ENCODE peak calls at places on chromosome 14, in seven cellular contexts. N is HFFc6; Q is choroid plexus epithelial cell; Z is AG04449; X is amygdala; J is CD8-positive, alpha-beta memory T cell; I is K562. O is an unnamed sample.

GRCh38 chr14:36941783-36942521 is 230.5 kb downstream of the SLC25A21 start:
- DNase-seq in N (peak), Q (peak), Z (no peak), X (no peak), J (peak), I (peak), O (no peak)

GRCh38 chr14:68687746-68688145 is 105.1 kb downstream of the ZFP36L1 start:
- DNase-seq in N (peak), Q (peak), Z (peak), X (no peak), J (no peak), I (no peak), O (peak)

GRCh38 chr14:77738559-77739250 is 22.3 kb downstream of the SNW1 start:
- DNase-seq in N (no peak), Q (peak), Z (no peak), X (no peak), J (no peak), I (no peak), O (no peak)

GRCh38 chr14:102528441-102529170 is 19.0 kb upstream of the ANKRD9 start:
- DNase-seq in N (no peak), Q (no peak), Z (no peak), X (no peak), J (no peak), I (no peak), O (no peak)

GRCh38 chr14:93941293-93941910 is 14.3 kb downstream of the FAM181A start:
- DNase-seq in N (peak), Q (peak), Z (no peak), X (no peak), J (no peak), I (no peak), O (peak)

GRCh38 chr14:63438065-63438757 is 105.0 kb downstream of the PPP2R5E start:
- DNase-seq in N (peak), Q (peak), Z (peak), X (no peak), J (peak), I (peak), O (peak)

GRCh38 chr14:38999949-39000348 is 103.1 kb downstream of the SEC23A start:
- DNase-seq in N (no peak), Q (no peak), Z (no peak), X (no peak), J (no peak), I (no peak), O (no peak)

GRCh38 chr14:30005114-30005698 is 77.6 kb upstream of the PRKD1 start:
- DNase-seq in N (peak), Q (peak), Z (peak), X (no peak), J (no peak), I (peak), O (peak)

GRCh38 chr14:70893842-70894237 is 13.4 kb upstream of the PCNX1 start:
- DNase-seq in N (no peak), Q (no peak), Z (no peak), X (no peak), J (no peak), I (no peak), O (no peak)

GRCh38 chr14:104301731-104302460 is 163.5 kb downstream of the KIF26A start:
- DNase-seq in N (no peak), Q (no peak), Z (no peak), X (no peak), J (no peak), I (no peak), O (no peak)

GRCh38 chr14:101810897-101811620 is 49.5 kb downstream of the PPP2R5C start:
- DNase-seq in N (peak), Q (peak), Z (no peak), X (no peak), J (no peak), I (no peak), O (no peak)

GRCh38 chr14:69481815-69482568 is 2.5 kb upstream of the PLEKHD1 start:
- DNase-seq in N (no peak), Q (no peak), Z (no peak), X (no peak), J (no peak), I (no peak), O (no peak)

GRCh38 chr14:39102265-39102968 is 618 bp downstream of the SEC23A start:
- DNase-seq in N (peak), Q (peak), Z (no peak), X (no peak), J (no peak), I (no peak), O (no peak)

O was measured in AG09309.